ENCODE peak calls at places on chromosomes 4 and X, in ten cellular contexts. E is WTC11, L is GM13977, B is psoas muscle, W is pancreas, X is AG09309, I is fibroblast of mammary gland, A is endothelial cell of umbilical vein, O is fibroblast of the aortic adventitia, T is GM12865. Z is an unnamed sample.

GRCh38 chr4:178471385-178471784 is 1029.1 kb upstream of the AGA start:
- DNase-seq in E (no peak), L (no peak), B (no peak), W (no peak), X (no peak), I (no peak), A (no peak), O (no peak), T (no peak), Z (no peak)

GRCh38 chr4:143356493-143356892 is 19.8 kb downstream of the GAB1 start:
- DNase-seq in E (no peak), L (no peak), B (no peak), W (peak; percentile 19), X (no peak), I (no peak), A (no peak), O (no peak), T (no peak), Z (no peak)

GRCh38 chr4:32830160-32830559 is 2110.0 kb downstream of the PCDH7 start:
- DNase-seq in E (no peak), L (no peak), B (no peak), W (no peak), X (no peak), I (no peak), A (no peak), O (no peak), T (no peak), Z (no peak)

GRCh38 chr4:22339491-22339890 is 176.4 kb downstream of the ADGRA3 start:
- DNase-seq in E (no peak), L (no peak), B (no peak), W (no peak), X (no peak), I (no peak), A (no peak), O (no peak), T (no peak), Z (no peak)

GRCh38 chrX:123610915-123611314 is 121.9 kb downstream of the THOC2 start:
- DNase-seq in E (no peak), L (no peak), B (no peak), W (no peak), X (no peak), I (no peak), A (no peak), O (no peak), T (no peak), Z (no peak)

GRCh38 chr4:60729194-60729593 is 470.9 kb upstream of the ADGRL3 start:
- DNase-seq in E (no peak), L (no peak), B (no peak), W (no peak), X (no peak), I (peak; percentile 10), A (no peak), O (no peak), T (no peak), Z (no peak)

GRCh38 chr4:143482753-143483362 is 30.6 kb upstream of the SMARCA5 start:
- DNase-seq in E (no peak), L (peak; percentile 40), B (no peak), W (peak; percentile 18), X (peak; percentile 20), I (peak; percentile 69), A (peak; percentile 74), O (peak; percentile 80), T (peak; percentile 54), Z (peak; percentile 31)

GRCh38 chrX:63784902-63785692 is at the start of gene ARHGEF9:
- DNase-seq in E (peak; percentile 64), L (no peak), B (no peak), W (peak; percentile 16), X (no peak), I (no peak), A (no peak), O (no peak), T (peak; percentile 9), Z (no peak)

GRCh38 chr4:2478220-2478619 is 9.3 kb downstream of the RNF4 start:
- DNase-seq in E (no peak), L (no peak), B (no peak), W (no peak), X (no peak), I (no peak), A (no peak), O (no peak), T (no peak), Z (no peak)

GRCh38 chr4:8639777-8640720 is 47.5 kb downstream of the CPZ start:
- DNase-seq in E (peak; percentile 4), L (no peak), B (no peak), W (no peak), X (no peak), I (no peak), A (no peak), O (no peak), T (no peak), Z (no peak)

GRCh38 chr4:136803430-136803829 is 728.9 kb downstream of the PCDH18 start:
- DNase-seq in E (no peak), L (no peak), B (no peak), W (no peak), X (no peak), I (no peak), A (peak; percentile 14), O (no peak), T (no peak), Z (no peak)

GRCh38 chr4:143406523-143406922 is 69.8 kb downstream of the GAB1 start:
- DNase-seq in E (no peak), L (no peak), B (peak; percentile 54), W (peak; percentile 26), X (no peak), I (peak; percentile 76), A (peak; percentile 94), O (peak; percentile 74), T (no peak), Z (no peak)

GRCh38 chrX:54248309-54248708 is 65.3 kb upstream of the FAM120C start:
- DNase-seq in E (no peak), L (peak; percentile 22), B (no peak), W (no peak), X (peak; percentile 5), I (peak; percentile 45), A (peak; percentile 18), O (peak; percentile 29), T (peak; percentile 13), Z (peak; percentile 12)

GRCh38 chr4:45324381-45325111 is 598.2 kb upstream of the GNPDA2 start:
- DNase-seq in E (no peak), L (no peak), B (no peak), W (no peak), X (no peak), I (no peak), A (no peak), O (no peak), T (peak; percentile 18), Z (no peak)

GRCh38 chr4:51842554-51843308 is at the start of gene DCUN1D4:
- DNase-seq in E (peak; percentile 100), L (peak; percentile 99), B (peak; percentile 100), W (peak; percentile 100), X (peak; percentile 99), I (peak; percentile 99), A (peak; percentile 100), O (peak; percentile 99), T (peak; percentile 100), Z (peak; percentile 100)
- TF ChIP-seq CTCF in E (no peak), L (peak; percentile 28), B (peak; percentile 40), W (peak; percentile 43), X (peak; percentile 45), I (peak; percentile 17), A (no peak), O (peak; percentile 46), T (peak; percentile 28), Z (no peak)

GRCh38 chr4:120673696-120674095 is 248.8 kb downstream of the PRDM5 start:
- DNase-seq in E (no peak), L (no peak), B (no peak), W (no peak), X (no peak), I (no peak), A (no peak), O (no peak), T (no peak), Z (no peak)

GRCh38 chr4:120671538-120671937 is 251.0 kb downstream of the PRDM5 start:
- DNase-seq in E (no peak), L (no peak), B (no peak), W (no peak), X (no peak), I (no peak), A (no peak), O (peak; percentile 45), T (no peak), Z (no peak)

GRCh38 chr4:120667102-120667501 is 255.4 kb downstream of the PRDM5 start:
- DNase-seq in E (no peak), L (no peak), B (no peak), W (no peak), X (no peak), I (no peak), A (no peak), O (no peak), T (no peak), Z (no peak)

DNA sequence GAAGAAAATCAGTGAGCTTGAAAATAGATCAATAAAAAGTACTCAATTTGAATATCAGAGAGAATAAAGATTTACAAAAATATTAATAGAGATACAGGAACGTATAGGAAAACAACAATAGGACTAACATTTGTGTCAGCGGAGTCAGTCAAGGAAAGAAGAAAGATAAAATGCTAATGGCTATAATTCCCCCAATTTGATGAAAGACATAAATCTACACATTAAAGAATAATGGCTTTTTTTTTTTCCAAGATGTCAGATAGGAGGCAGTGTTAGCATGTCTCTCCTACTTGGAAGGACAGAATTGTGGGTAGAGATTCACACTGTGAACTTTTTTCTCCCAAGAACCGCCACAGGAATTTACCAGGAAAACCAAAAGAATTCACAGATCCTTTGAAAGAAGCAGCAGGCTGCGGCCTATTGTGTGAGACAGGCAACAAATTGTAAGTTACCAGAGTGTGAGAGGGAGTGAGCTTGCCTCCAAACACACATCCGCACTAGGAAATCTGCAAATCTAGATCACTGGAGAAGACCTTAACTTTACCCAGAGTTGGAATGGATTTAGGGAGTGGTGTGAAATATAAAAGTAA is 249.9 kb downstream of the PRDM5 start:
- DNase-seq in E (no peak), L (no peak), B (no peak), W (no peak), X (no peak), I (no peak), A (no peak), O (no peak), T (no peak), Z (no peak)
- TF ChIP-seq CTCF in E (no peak), L (no peak), B (no peak), W (no peak), X (no peak), I (no peak), A (no peak), O (no peak), T (no peak), Z (no peak)

DNA sequence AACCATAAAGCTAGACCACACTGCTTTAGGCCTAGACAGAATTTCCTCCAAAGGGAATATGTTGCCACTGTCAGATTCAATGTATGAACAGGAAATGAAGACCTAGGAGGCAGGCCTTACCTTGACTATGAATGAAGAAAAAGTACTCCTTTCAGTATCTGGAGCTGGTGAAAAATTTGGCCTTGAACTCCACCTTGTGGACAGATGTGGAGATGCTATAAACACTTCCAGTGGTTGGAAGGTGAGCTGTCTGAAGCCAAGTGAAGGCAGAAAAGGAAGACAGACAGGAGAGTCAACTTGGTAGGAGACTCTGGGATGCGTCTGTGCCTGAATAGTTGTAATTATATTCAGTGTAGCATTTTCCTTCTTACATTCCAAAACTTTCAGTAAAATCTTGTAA is 17.2 kb downstream of the SPIN3 start:
- DNase-seq in E (peak; percentile 25), L (peak; percentile 41), B (no peak), W (peak; percentile 39), X (no peak), I (peak; percentile 57), A (peak; percentile 47), O (peak; percentile 68), T (peak; percentile 61), Z (peak; percentile 39)
- TF ChIP-seq CTCF in E (peak; percentile 31), L (peak; percentile 77), B (peak; percentile 71), W (peak; percentile 37), X (peak; percentile 74), I (peak; percentile 74), A (peak; percentile 40), O (peak; percentile 78), T (peak; percentile 49), Z (peak; percentile 50)

GRCh38 chr4:72326692-72327632 is 242.1 kb downstream of the ADAMTS3 start:
- DNase-seq in E (no peak), L (peak; percentile 9), B (no peak), W (no peak), X (no peak), I (peak; percentile 57), A (peak; percentile 49), O (peak; percentile 68), T (peak; percentile 33), Z (peak; percentile 4)
- TF ChIP-seq CTCF in E (peak; percentile 51), L (peak; percentile 51), B (peak; percentile 56), W (peak; percentile 24), X (peak; percentile 57), I (peak; percentile 64), A (peak; percentile 47), O (peak; percentile 67), T (peak; percentile 41), Z (peak; percentile 43)